ENCODE peak calls at places on chromosomes 2 and 18, in seven cellular contexts. C, Z, V, F, X, S and H are unnamed samples.

GRCh38 chr2:211879323-211879722 is 659.3 kb downstream of the ERBB4 start:
- DNase-seq in X (no peak), C (no peak), V (no peak), F (no peak), Z (no peak), S (no peak), H (no peak)

GRCh38 chr2:181289698-181290097 is 167.5 kb upstream of the ITGA4 start:
- DNase-seq in C (no peak), F (no peak), X (no peak), V (no peak), Z (no peak), S (no peak), H (no peak)

GRCh38 chr18:48534364-48534763 is 4.5 kb upstream of the CTIF start:
- DNase-seq in F (no peak), S (no peak), C (no peak), Z (no peak), X (no peak), V (peak; percentile 23), H (peak; percentile 79)

GRCh38 chr2:26768759-26769500 is 4.8 kb downstream of the SLC35F6 start:
- DNase-seq in Z (peak; percentile 93), X (peak; percentile 95), F (peak; percentile 76), V (peak; percentile 93), C (peak; percentile 94), S (peak; percentile 75), H (peak; percentile 86)

GRCh38 chr2:240567872-240568677 is at the start of gene RNPEPL1:
- DNase-seq in S (peak; percentile 54), V (no peak), C (peak; percentile 73), X (peak; percentile 33), Z (peak; percentile 82), F (peak; percentile 53), H (peak; percentile 44)

GRCh38 chr2:67984600-67984999 is 78.2 kb downstream of the C1D start:
- DNase-seq in V (no peak), X (no peak), Z (no peak), F (no peak), C (no peak), S (no peak), H (no peak)

GRCh38 chr2:42969231-42970150 is 177.1 kb upstream of the HAAO start:
- DNase-seq in X (no peak), Z (no peak), F (peak; percentile 73), C (no peak), V (no peak), S (no peak), H (no peak)

GRCh38 chr2:231684314-231685223 is 23.8 kb upstream of the PTMA start:
- DNase-seq in F (no peak), Z (peak; percentile 88), C (no peak), V (no peak), X (no peak), S (peak; percentile 62), H (no peak)

GRCh38 chr2:234677758-234678538 is 181.1 kb upstream of the ARL4C start:
- DNase-seq in Z (no peak), F (peak; percentile 68), X (no peak), V (peak; percentile 21), C (no peak), S (no peak), H (no peak)

GRCh38 chr2:169509230-169509917 is at the start of gene KLHL41:
- DNase-seq in V (no peak), X (no peak), Z (no peak), F (no peak), S (no peak), C (no peak), H (no peak)

GRCh38 chr2:159903404-159904126 is 105.6 kb upstream of the CD302 start:
- DNase-seq in V (no peak), X (peak; percentile 24), C (no peak), Z (peak; percentile 48), F (no peak), S (peak; percentile 22), H (peak; percentile 12)

GRCh38 chr18:63887424-63887823 is at the start of gene SERPINB2:
- DNase-seq in C (no peak), X (no peak), Z (no peak), V (no peak), F (no peak), S (no peak), H (no peak)

GRCh38 chr2:120993661-120994060 is 258.0 kb downstream of the GLI2 start:
- DNase-seq in F (no peak), V (peak; percentile 43), X (peak; percentile 12), S (no peak), C (no peak), Z (no peak), H (peak; percentile 46)

GRCh38 chr2:151278487-151278886 is 11.0 kb downstream of the NMI start:
- DNase-seq in C (no peak), Z (no peak), F (no peak), X (no peak), V (no peak), S (no peak), H (no peak)

GRCh38 chr2:48145845-48146452 is 239.7 kb upstream of the FBXO11 start:
- DNase-seq in S (no peak), Z (no peak), X (no peak), F (no peak), V (no peak), C (no peak), H (no peak)

GRCh38 chr2:2389215-2389614 is 58.1 kb upstream of the MYT1L start:
- DNase-seq in V (no peak), F (no peak), S (no peak), C (no peak), X (no peak), Z (no peak), H (no peak)

GRCh38 chr2:7725132-7725849 is 808.1 kb downstream of the RNF144A start:
- DNase-seq in V (no peak), F (no peak), S (no peak), X (no peak), C (no peak), Z (no peak), H (no peak)

GRCh38 chr2:222569826-222570225 is 86.1 kb downstream of the FARSB start:
- DNase-seq in X (no peak), Z (no peak), C (no peak), V (no peak), F (no peak), S (no peak), H (no peak)

GRCh38 chr2:170503563-170503962 is 211.6 kb upstream of the SP5 start:
- DNase-seq in C (no peak), F (no peak), X (no peak), S (no peak), V (no peak), Z (no peak), H (no peak)

GRCh38 chr2:118670281-118670680 is 177.2 kb downstream of the EN1 start:
- DNase-seq in C (no peak), F (no peak), S (no peak), V (no peak), X (no peak), Z (no peak), H (no peak)

GRCh38 chr2:239379641-239380170 is 21.1 kb downstream of the HDAC4 start:
- DNase-seq in C (peak; percentile 60), X (no peak), S (no peak), Z (no peak), V (no peak), F (no peak), H (no peak)

GRCh38 chr18:65544701-65545100 is 206.1 kb upstream of the CDH7 start:
- DNase-seq in F (peak; percentile 61), C (no peak), X (no peak), Z (no peak), V (no peak), S (no peak), H (no peak)

GRCh38 chr2:218832520-218832919 is 917 bp upstream of the PRKAG3 start:
- DNase-seq in Z (peak; percentile 80), V (peak; percentile 79), S (no peak), C (no peak), X (peak; percentile 53), F (no peak), H (no peak)

GRCh38 chr2:42567806-42568429 is 514 bp upstream of the MTA3 start:
- DNase-seq in S (no peak), Z (peak; percentile 64), V (peak; percentile 61), C (peak; percentile 61), F (no peak), X (peak; percentile 22), H (peak; percentile 57)

GRCh38 chr2:161238559-161239415 is 69.4 kb upstream of the PSMD14 start:
- DNase-seq in Z (peak; percentile 87), V (no peak), F (no peak), C (peak; percentile 76), S (peak; percentile 68), X (peak; percentile 59), H (peak; percentile 74)
- H3K27me3 ChIP-seq in Z (no peaks in the 10 kb centered on the region), V (no peaks in the 10 kb centered on the region), F (no peaks in the 10 kb centered on the region), C (no peaks in the 10 kb centered on the region), S (no peaks in the 10 kb centered on the region), X (no peaks in the 10 kb centered on the region), H (no peaks in the 10 kb centered on the region)

DNA sequence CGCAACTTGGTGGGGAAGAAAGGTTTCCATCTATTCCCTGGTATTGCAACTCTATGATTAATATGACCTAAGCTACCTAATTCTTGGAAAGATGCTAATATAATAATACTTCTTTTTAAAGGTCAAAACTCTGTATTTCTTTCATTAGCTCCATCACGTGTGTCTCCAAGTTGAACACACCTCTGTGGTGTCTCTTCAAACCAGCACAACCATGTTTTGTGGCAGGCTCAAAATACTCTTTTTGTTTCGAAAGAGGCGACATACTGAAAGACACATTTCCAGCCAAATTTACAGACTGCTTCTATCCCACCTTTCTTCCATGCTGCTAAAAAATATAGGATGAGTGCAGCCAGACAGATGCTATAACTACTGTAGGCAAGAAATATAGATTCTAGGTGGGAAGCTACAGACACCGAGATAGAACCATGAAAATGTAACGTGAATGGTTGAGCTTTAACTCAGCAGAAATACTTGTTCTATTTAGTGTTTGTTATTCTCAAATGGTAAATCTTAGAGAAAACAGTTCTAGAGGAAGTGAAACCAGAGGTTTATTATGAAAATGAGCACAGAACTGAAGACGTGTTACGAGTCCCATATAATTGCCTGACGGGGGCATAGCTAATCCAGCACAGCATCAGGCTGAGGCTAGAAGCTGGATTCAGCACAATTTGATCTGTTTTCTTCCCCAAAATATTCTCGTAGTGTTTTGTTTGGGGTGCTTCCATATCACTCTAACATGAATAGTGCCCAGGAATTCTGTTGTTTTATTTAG is 991.5 kb upstream of the FANCL start:
- DNase-seq in X (no peak), V (no peak), S (no peak), Z (no peak), C (no peak), F (no peak), H (no peak)
- H3K27me3 ChIP-seq in X (no peaks in the 10 kb centered on the region), V (no peaks in the 10 kb centered on the region), S (no peaks in the 10 kb centered on the region), Z (no peaks in the 10 kb centered on the region), C (no peaks in the 10 kb centered on the region), F (no peaks in the 10 kb centered on the region), H (no peaks in the 10 kb centered on the region)

GRCh38 chr18:42533010-42533409 is 578.0 kb downstream of the PIK3C3 start:
- DNase-seq in F (no peak), C (no peak), V (no peak), X (no peak), S (no peak), Z (no peak), H (no peak)

GRCh38 chr18:42532119-42532518 is 577.1 kb downstream of the PIK3C3 start:
- DNase-seq in C (no peak), F (no peak), X (no peak), S (no peak), Z (no peak), V (no peak), H (no peak)

GRCh38 chr18:42534313-42534712 is 579.3 kb downstream of the PIK3C3 start:
- DNase-seq in X (no peak), C (no peak), Z (no peak), S (no peak), V (no peak), F (no peak), H (no peak)

GRCh38 chr18:42536442-42536841 is 579.0 kb downstream of the RIT2 start:
- DNase-seq in F (no peak), C (no peak), V (no peak), Z (no peak), S (no peak), X (no peak), H (no peak)
- H3K27me3 ChIP-seq in F (no peaks in the 10 kb centered on the region), C (no peaks in the 10 kb centered on the region), V (no peaks in the 10 kb centered on the region), Z (no peaks in the 10 kb centered on the region), S (no peaks in the 10 kb centered on the region), X (no peaks in the 10 kb centered on the region), H (no peaks in the 10 kb centered on the region)

GRCh38 chr18:57428221-57429150 is 6.7 kb upstream of the ONECUT2 start:
- DNase-seq in F (no peak), C (no peak), X (no peak), S (no peak), V (no peak), Z (no peak), H (no peak)
- H3K27me3 ChIP-seq in F (no peaks in the 10 kb centered on the region), C (peaks cover 95% of the 10 kb centered on the region), X (peaks cover 21% of the 10 kb centered on the region), S (peaks cover 100% of the 10 kb centered on the region), V (peaks cover 50% of the 10 kb centered on the region), Z (peaks cover 4% of the 10 kb centered on the region), H (peaks cover 82% of the 10 kb centered on the region)